ENCODE peak calls at places on chromosomes 7 and 10, in five cellular contexts. One of them, this sample, is unnamed.

GRCh38 chr10:129877773-129878371 is 86.2 kb downstream of the EBF3 start:
- DNase-seq in kidney: no peak
- DNase-seq in left ventricle myocardium inferior: no peak
- DNase-seq in lower lobe of right lung: no peak
- DNase-seq in activated T-cell treated with anti-CD3 and anti-CD28 coated beads for 4 hours: peak; percentile 11
- DNase-seq in this sample: no peak

GRCh38 chr10:97174937-97175336 is 10.8 kb downstream of the SLIT1 start:
- DNase-seq in lower lobe of right lung: no peak
- DNase-seq in activated T-cell treated with anti-CD3 and anti-CD28 coated beads for 4 hours: no peak
- DNase-seq in kidney: no peak
- DNase-seq in left ventricle myocardium inferior: no peak
- DNase-seq in this sample: no peak

GRCh38 chr7:47357398-47357797 is 224.5 kb downstream of the TNS3 start:
- DNase-seq in kidney: no peak
- DNase-seq in activated T-cell treated with anti-CD3 and anti-CD28 coated beads for 4 hours: no peak
- DNase-seq in left ventricle myocardium inferior: no peak
- DNase-seq in lower lobe of right lung: no peak
- DNase-seq in this sample: no peak

GRCh38 chr10:71068811-71069411 is 143.5 kb upstream of the UNC5B start:
- DNase-seq in lower lobe of right lung: no peak
- DNase-seq in kidney: no peak
- DNase-seq in activated T-cell treated with anti-CD3 and anti-CD28 coated beads for 4 hours: no peak
- DNase-seq in left ventricle myocardium inferior: peak; percentile 63
- DNase-seq in this sample: no peak

GRCh38 chr7:23277359-23277989 is 21.7 kb upstream of the MALSU1 start:
- DNase-seq in kidney: no peak
- DNase-seq in lower lobe of right lung: no peak
- DNase-seq in activated T-cell treated with anti-CD3 and anti-CD28 coated beads for 4 hours: no peak
- DNase-seq in left ventricle myocardium inferior: no peak
- DNase-seq in this sample: no peak

GRCh38 chr7:518630-519428 is 817 bp downstream of the PDGFA start:
- DNase-seq in left ventricle myocardium inferior: peak; percentile 88
- DNase-seq in kidney: peak; percentile 95
- DNase-seq in activated T-cell treated with anti-CD3 and anti-CD28 coated beads for 4 hours: no peak
- DNase-seq in lower lobe of right lung: peak; percentile 87
- DNase-seq in this sample: peak; percentile 93

GRCh38 chr10:35195361-35196306 is 69.0 kb downstream of the CREM start:
- DNase-seq in lower lobe of right lung: no peak
- DNase-seq in activated T-cell treated with anti-CD3 and anti-CD28 coated beads for 4 hours: peak; percentile 71
- DNase-seq in left ventricle myocardium inferior: peak; percentile 41
- DNase-seq in kidney: no peak
- DNase-seq in this sample: no peak

GRCh38 chr7:85191383-85191782 is 4.5 kb upstream of the SEMA3D start:
- DNase-seq in lower lobe of right lung: no peak
- DNase-seq in activated T-cell treated with anti-CD3 and anti-CD28 coated beads for 4 hours: no peak
- DNase-seq in kidney: no peak
- DNase-seq in left ventricle myocardium inferior: no peak
- DNase-seq in this sample: no peak

GRCh38 chr10:98367626-98368451 is 47.1 kb downstream of the PYROXD2 start:
- DNase-seq in left ventricle myocardium inferior: no peak
- DNase-seq in activated T-cell treated with anti-CD3 and anti-CD28 coated beads for 4 hours: no peak
- DNase-seq in kidney: no peak
- DNase-seq in lower lobe of right lung: no peak
- DNase-seq in this sample: no peak

GRCh38 chr10:14687340-14687739 is 87.4 kb downstream of the FAM107B start:
- DNase-seq in kidney: no peak
- DNase-seq in lower lobe of right lung: no peak
- DNase-seq in left ventricle myocardium inferior: no peak
- DNase-seq in activated T-cell treated with anti-CD3 and anti-CD28 coated beads for 4 hours: no peak
- DNase-seq in this sample: no peak

GRCh38 chr7:121267612-121268011 is 61.2 kb upstream of the WNT16 start:
- DNase-seq in lower lobe of right lung: no peak
- DNase-seq in kidney: no peak
- DNase-seq in left ventricle myocardium inferior: no peak
- DNase-seq in activated T-cell treated with anti-CD3 and anti-CD28 coated beads for 4 hours: no peak
- DNase-seq in this sample: no peak

GRCh38 chr10:780536-781524 is 91.4 kb upstream of the DIP2C start:
- DNase-seq in lower lobe of right lung: peak; percentile 35
- DNase-seq in kidney: peak; percentile 34
- DNase-seq in left ventricle myocardium inferior: no peak
- DNase-seq in activated T-cell treated with anti-CD3 and anti-CD28 coated beads for 4 hours: no peak
- DNase-seq in this sample: no peak

GRCh38 chr7:98679741-98680140 is 62.7 kb downstream of the NPTX2 start:
- DNase-seq in activated T-cell treated with anti-CD3 and anti-CD28 coated beads for 4 hours: no peak
- DNase-seq in kidney: no peak
- DNase-seq in left ventricle myocardium inferior: no peak
- DNase-seq in lower lobe of right lung: no peak
- DNase-seq in this sample: no peak

GRCh38 chr7:2003451-2003930 is 229.3 kb downstream of the MAD1L1 start:
- DNase-seq in activated T-cell treated with anti-CD3 and anti-CD28 coated beads for 4 hours: no peak
- DNase-seq in left ventricle myocardium inferior: peak; percentile 7
- DNase-seq in lower lobe of right lung: peak; percentile 30
- DNase-seq in kidney: peak; percentile 65
- DNase-seq in this sample: peak; percentile 37

GRCh38 chr10:119878524-119878923 is 5.9 kb upstream of the MCMBP start:
- DNase-seq in activated T-cell treated with anti-CD3 and anti-CD28 coated beads for 4 hours: no peak
- DNase-seq in left ventricle myocardium inferior: no peak
- DNase-seq in lower lobe of right lung: no peak
- DNase-seq in kidney: no peak
- DNase-seq in this sample: no peak

GRCh38 chr10:33229944-33230267 is 104.6 kb downstream of the NRP1 start:
- DNase-seq in lower lobe of right lung: no peak
- DNase-seq in kidney: no peak
- DNase-seq in left ventricle myocardium inferior: no peak
- DNase-seq in activated T-cell treated with anti-CD3 and anti-CD28 coated beads for 4 hours: no peak
- DNase-seq in this sample: no peak

GRCh38 chr10:24889636-24890035 is 62.8 kb downstream of the PRTFDC1 start:
- DNase-seq in lower lobe of right lung: no peak
- DNase-seq in kidney: no peak
- DNase-seq in activated T-cell treated with anti-CD3 and anti-CD28 coated beads for 4 hours: no peak
- DNase-seq in left ventricle myocardium inferior: no peak
- DNase-seq in this sample: no peak

GRCh38 chr7:112134039-112134438 is 72.2 kb downstream of the DOCK4 start:
- DNase-seq in left ventricle myocardium inferior: no peak
- DNase-seq in kidney: no peak
- DNase-seq in activated T-cell treated with anti-CD3 and anti-CD28 coated beads for 4 hours: no peak
- DNase-seq in lower lobe of right lung: no peak
- DNase-seq in this sample: no peak

GRCh38 chr7:106015586-106016218 is 52.6 kb downstream of the CDHR3 start:
- DNase-seq in kidney: no peak
- DNase-seq in lower lobe of right lung: no peak
- DNase-seq in activated T-cell treated with anti-CD3 and anti-CD28 coated beads for 4 hours: no peak
- DNase-seq in left ventricle myocardium inferior: no peak
- DNase-seq in this sample: no peak